ENCODE peak calls at places on chromosomes 6 and 20, in four cellular contexts. One of them, this sample, is unnamed. For H3K4me1, the result is how much of the 10 kb centered on the place peaks cover.

GRCh38 chr20:24816431-24816830 is 132.6 kb upstream of the CST7 start:
- DNase-seq in uterus: no peak
- DNase-seq in ascending aorta: no peak
- DNase-seq in mammary epithelial cell: no peak
- DNase-seq in this sample: no peak

GRCh38 chr6:53005667-53006250 is 10.7 kb upstream of the GSTA4 start:
- DNase-seq in uterus: no peak
- DNase-seq in ascending aorta: no peak
- DNase-seq in mammary epithelial cell: no peak
- DNase-seq in this sample: no peak

GRCh38 chr20:57660510-57661199 is 40.4 kb upstream of the ZBP1 start:
- DNase-seq in uterus: peak
- DNase-seq in ascending aorta: peak
- DNase-seq in mammary epithelial cell: no peak
- DNase-seq in this sample: peak

GRCh38 chr6:28568515-28569108 is 42.9 kb downstream of the GPX5 start:
- DNase-seq in uterus: no peak
- DNase-seq in ascending aorta: no peak
- DNase-seq in mammary epithelial cell: no peak
- DNase-seq in this sample: no peak

GRCh38 chr6:24454452-24454851 is 34.9 kb downstream of the GPLD1 start:
- DNase-seq in uterus: no peak
- DNase-seq in ascending aorta: no peak
- DNase-seq in mammary epithelial cell: no peak
- DNase-seq in this sample: no peak

GRCh38 chr6:13407709-13408695 is 79.4 kb downstream of the GFOD1 start:
- DNase-seq in uterus: no peak
- DNase-seq in ascending aorta: no peak
- DNase-seq in mammary epithelial cell: peak
- DNase-seq in this sample: no peak

GRCh38 chr6:96468681-96469224 is 52.9 kb upstream of the UFL1 start:
- DNase-seq in uterus: no peak
- DNase-seq in ascending aorta: no peak
- DNase-seq in mammary epithelial cell: no peak
- DNase-seq in this sample: no peak

GRCh38 chr20:56400001-56400640 is 7.7 kb downstream of the CSTF1 start:
- DNase-seq in uterus: no peak
- DNase-seq in ascending aorta: peak
- DNase-seq in mammary epithelial cell: peak
- DNase-seq in this sample: peak

GRCh38 chr20:63534831-63535651 is 2.1 kb downstream of the PTK6 start:
- DNase-seq in uterus: peak
- DNase-seq in ascending aorta: no peak
- DNase-seq in mammary epithelial cell: no peak
- DNase-seq in this sample: no peak

GRCh38 chr6:8391934-8392333 is 43.4 kb downstream of the SLC35B3 start:
- DNase-seq in uterus: no peak
- DNase-seq in ascending aorta: no peak
- DNase-seq in mammary epithelial cell: no peak
- DNase-seq in this sample: no peak

GRCh38 chr20:35660122-35660937 is 4.4 kb downstream of the CPNE1 start:
- DNase-seq in uterus: no peak
- DNase-seq in ascending aorta: no peak
- DNase-seq in mammary epithelial cell: no peak
- DNase-seq in this sample: no peak

GRCh38 chr20:35654415-35654814 is 10.3 kb downstream of the CPNE1 start:
- DNase-seq in uterus: no peak
- DNase-seq in ascending aorta: no peak
- DNase-seq in mammary epithelial cell: no peak
- DNase-seq in this sample: no peak

GRCh38 chr20:35661013-35661412 is 3.7 kb downstream of the CPNE1 start:
- DNase-seq in uterus: no peak
- DNase-seq in ascending aorta: no peak
- DNase-seq in mammary epithelial cell: peak
- DNase-seq in this sample: no peak

GRCh38 chr20:35653893-35654292 is 10.8 kb downstream of the CPNE1 start:
- DNase-seq in uterus: no peak
- DNase-seq in ascending aorta: no peak
- DNase-seq in mammary epithelial cell: no peak
- DNase-seq in this sample: no peak

GRCh38 chr20:35657271-35657670 is 7.4 kb downstream of the CPNE1 start:
- DNase-seq in uterus: no peak
- DNase-seq in ascending aorta: no peak
- DNase-seq in mammary epithelial cell: no peak
- DNase-seq in this sample: no peak
- H3K4me1 ChIP-seq in uterus: under half
- H3K4me1 ChIP-seq in ascending aorta: under half
- H3K4me1 ChIP-seq in mammary epithelial cell: under half
- H3K4me1 ChIP-seq in this sample: half or more

GRCh38 chr6:119036076-119036475 is 42.4 kb downstream of the FAM184A start:
- DNase-seq in uterus: no peak
- DNase-seq in ascending aorta: no peak
- DNase-seq in mammary epithelial cell: no peak
- DNase-seq in this sample: no peak
- H3K4me1 ChIP-seq in uterus: under half
- H3K4me1 ChIP-seq in ascending aorta: under half
- H3K4me1 ChIP-seq in mammary epithelial cell: under half
- H3K4me1 ChIP-seq in this sample: under half

GRCh38 chr6:75524322-75524972 is 30.8 kb upstream of the FILIP1 start:
- DNase-seq in uterus: no peak
- DNase-seq in ascending aorta: no peak
- DNase-seq in mammary epithelial cell: no peak
- DNase-seq in this sample: no peak

GRCh38 chr6:75526502-75527127 is 33.0 kb upstream of the FILIP1 start:
- DNase-seq in uterus: peak
- DNase-seq in ascending aorta: peak
- DNase-seq in mammary epithelial cell: peak
- DNase-seq in this sample: peak

GRCh38 chr6:75528423-75528822 is 34.8 kb upstream of the FILIP1 start:
- DNase-seq in uterus: no peak
- DNase-seq in ascending aorta: no peak
- DNase-seq in mammary epithelial cell: no peak
- DNase-seq in this sample: no peak

GRCh38 chr6:75530696-75531095 is 37.1 kb upstream of the FILIP1 start:
- DNase-seq in uterus: no peak
- DNase-seq in ascending aorta: no peak
- DNase-seq in mammary epithelial cell: no peak
- DNase-seq in this sample: no peak

GRCh38 chr6:75525682-75526081 is 32.1 kb upstream of the FILIP1 start:
- DNase-seq in uterus: no peak
- DNase-seq in ascending aorta: no peak
- DNase-seq in mammary epithelial cell: no peak
- DNase-seq in this sample: no peak
- H3K4me1 ChIP-seq in uterus: under half
- H3K4me1 ChIP-seq in ascending aorta: under half
- H3K4me1 ChIP-seq in mammary epithelial cell: under half
- H3K4me1 ChIP-seq in this sample: under half

GRCh38 chr20:50520222-50520877 is 10.2 kb downstream of the PTPN1 start:
- DNase-seq in uterus: no peak
- DNase-seq in ascending aorta: no peak
- DNase-seq in mammary epithelial cell: no peak
- DNase-seq in this sample: no peak

GRCh38 chr20:50521221-50521642 is 11.0 kb downstream of the PTPN1 start:
- DNase-seq in uterus: no peak
- DNase-seq in ascending aorta: no peak
- DNase-seq in mammary epithelial cell: no peak
- DNase-seq in this sample: no peak

GRCh38 chr20:50521709-50522674 is 11.8 kb downstream of the PTPN1 start:
- DNase-seq in uterus: no peak
- DNase-seq in ascending aorta: no peak
- DNase-seq in mammary epithelial cell: no peak
- DNase-seq in this sample: no peak

GRCh38 chr20:50526403-50526989 is 16.3 kb downstream of the PTPN1 start:
- DNase-seq in uterus: no peak
- DNase-seq in ascending aorta: no peak
- DNase-seq in mammary epithelial cell: no peak
- DNase-seq in this sample: no peak

GRCh38 chr20:50523552-50524167 is 13.5 kb downstream of the PTPN1 start:
- DNase-seq in uterus: no peak
- DNase-seq in ascending aorta: no peak
- DNase-seq in mammary epithelial cell: no peak
- DNase-seq in this sample: no peak
- H3K4me1 ChIP-seq in uterus: under half
- H3K4me1 ChIP-seq in ascending aorta: under half
- H3K4me1 ChIP-seq in mammary epithelial cell: under half
- H3K4me1 ChIP-seq in this sample: under half

This sample was measured in thoracic aorta.